ENCODE peak calls at places on chromosomes 4 and X, in five cellular contexts. B is A549, Z is HepG2, F is endothelial cell of umbilical vein, W is GM12878. Y is an unnamed sample.
A peak's percentile ranks its signal among the peaks of the same experiment; 100 is the strongest.

GRCh38 chrX:112678831-112679230 is 907 bp downstream of the LHFPL1 start:
- DNase-seq in B (no peak), Z (no peak), F (no peak), W (no peak), Y (no peak)

GRCh38 chr4:17064959-17065358 is 166.5 kb upstream of the LDB2 start:
- DNase-seq in B (no peak), Z (no peak), F (no peak), W (no peak), Y (no peak)

GRCh38 chr4:156197216-156197615 is 243.6 kb upstream of the CTSO start:
- DNase-seq in B (no peak), Z (no peak), F (no peak), W (no peak), Y (no peak)

GRCh38 chr4:26729547-26729946 is 131.1 kb upstream of the STIM2 start:
- DNase-seq in B (no peak), Z (no peak), F (no peak), W (no peak), Y (no peak)

GRCh38 chr4:80731436-80731835 is 299.1 kb upstream of the BMP3 start:
- DNase-seq in B (no peak), Z (no peak), F (no peak), W (no peak), Y (no peak)

GRCh38 chr4:3041192-3042142 is 32.9 kb downstream of the HTT-AS start:
- DNase-seq in B (no peak), Z (peak; percentile 55), F (peak; percentile 44), W (no peak), Y (peak; percentile 91)

GRCh38 chrX:112555831-112556230 is 123.9 kb downstream of the LHFPL1 start:
- DNase-seq in B (no peak), Z (no peak), F (no peak), W (no peak), Y (no peak)

GRCh38 chr4:154744341-154744948 is 645 bp downstream of the LRAT start:
- DNase-seq in B (no peak), Z (no peak), F (no peak), W (no peak), Y (no peak)

GRCh38 chr4:72467633-72468032 is 101.4 kb downstream of the ADAMTS3 start:
- DNase-seq in B (no peak), Z (no peak), F (no peak), W (no peak), Y (no peak)

GRCh38 chr4:72471816-72472215 is 97.2 kb downstream of the ADAMTS3 start:
- DNase-seq in B (no peak), Z (no peak), F (no peak), W (no peak), Y (no peak)

GRCh38 chr4:72463724-72464123 is 105.3 kb downstream of the ADAMTS3 start:
- DNase-seq in B (no peak), Z (no peak), F (no peak), W (no peak), Y (no peak)

GRCh38 chr4:72473434-72473900 is 95.6 kb downstream of the ADAMTS3 start:
- DNase-seq in B (no peak), Z (no peak), F (no peak), W (no peak), Y (peak; percentile 1)

GRCh38 chr4:72468904-72469502 is 100.0 kb downstream of the ADAMTS3 start:
- DNase-seq in B (peak; percentile 0), Z (peak; percentile 17), F (peak; percentile 46), W (no peak), Y (peak; percentile 20)
- TF ChIP-seq CTCF in B (peak; percentile 34), Z (peak; percentile 27), F (no peak), W (no peak), Y (no peak)

GRCh38 chr4:41212221-41213203 is 1.8 kb downstream of the APBB2 start:
- DNase-seq in B (peak; percentile 62), Z (peak; percentile 64), F (peak; percentile 86), W (peak; percentile 70), Y (peak; percentile 79)

GRCh38 chr4:41213563-41214157 is 682 bp downstream of the APBB2 start:
- DNase-seq in B (peak; percentile 21), Z (no peak), F (peak; percentile 37), W (no peak), Y (no peak)

GRCh38 chr4:41215155-41215554 is 813 bp upstream of the APBB2 start:
- DNase-seq in B (no peak), Z (no peak), F (peak; percentile 39), W (no peak), Y (peak; percentile 13)

GRCh38 chr4:41215969-41216293 is 1.6 kb upstream of the APBB2 start:
- DNase-seq in B (no peak), Z (no peak), F (peak; percentile 52), W (no peak), Y (no peak)

GRCh38 chr4:41214158-41215146 is at the start of gene APBB2:
- DNase-seq in B (peak; percentile 86), Z (peak; percentile 94), F (peak; percentile 98), W (peak; percentile 49), Y (peak; percentile 97)
- TF ChIP-seq POLR2A in B (peak; percentile 76), Z (peak; percentile 82), F (peak; percentile 93), W (peak; percentile 79), Y (peak; percentile 25)

GRCh38 chrX:69027181-69028005 is 137.9 kb downstream of the PJA1 start:
- DNase-seq in B (no peak), Z (no peak), F (peak; percentile 55), W (no peak), Y (no peak)

GRCh38 chrX:69025802-69026301 is 139.4 kb downstream of the PJA1 start:
- DNase-seq in B (no peak), Z (no peak), F (no peak), W (no peak), Y (peak; percentile 47)

GRCh38 chrX:69022430-69022829 is 142.8 kb downstream of the PJA1 start:
- DNase-seq in B (no peak), Z (no peak), F (no peak), W (no peak), Y (no peak)

GRCh38 chrX:69024287-69024686 is 141.0 kb downstream of the PJA1 start:
- DNase-seq in B (no peak), Z (no peak), F (no peak), W (no peak), Y (no peak)

DNA sequence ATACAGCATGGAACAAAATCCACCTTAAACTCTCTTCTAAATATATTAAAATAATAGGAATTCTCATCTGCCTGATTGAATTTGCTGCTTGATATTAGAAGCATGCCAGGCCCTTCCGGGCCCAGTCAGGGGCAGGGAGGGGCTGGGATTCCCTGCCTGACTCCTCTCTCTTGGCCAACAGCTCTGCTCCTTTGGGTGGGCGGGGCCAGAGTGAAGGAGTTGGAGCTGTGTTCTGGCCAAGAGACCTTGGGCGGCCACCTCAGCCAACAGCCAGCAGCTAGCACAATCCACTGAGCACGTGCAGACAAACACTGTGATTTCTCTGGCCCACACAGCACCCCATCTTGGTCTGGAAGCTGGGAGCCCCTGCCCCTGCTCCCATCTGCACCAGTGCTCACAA is 140.3 kb downstream of the PJA1 start:
- DNase-seq in B (no peak), Z (no peak), F (no peak), W (no peak), Y (no peak)
- TF ChIP-seq MYC in B (no peak), Z (no peak), F (no peak), W (no peak), Y (no peak)

DNA sequence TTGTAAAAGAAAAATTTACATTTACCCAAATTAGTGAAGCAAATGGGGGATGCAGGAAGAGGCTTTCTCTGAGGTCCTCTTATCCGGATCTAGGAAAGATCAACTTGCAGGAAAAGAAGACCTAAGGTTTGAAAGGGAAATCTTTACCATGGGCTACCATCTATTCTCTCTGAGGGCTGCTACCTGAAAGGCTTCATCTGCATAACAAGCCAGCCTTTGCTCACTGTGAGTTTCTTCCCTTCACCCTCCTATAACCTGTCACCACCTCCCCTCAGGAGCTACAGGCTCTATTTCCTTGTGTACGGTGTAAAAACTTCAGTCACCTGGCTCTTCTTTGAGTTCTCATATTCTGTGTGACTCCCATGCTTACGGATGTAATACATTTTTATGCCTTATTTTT is 118.6 kb upstream of the BEND4 start:
- DNase-seq in B (no peak), Z (no peak), F (no peak), W (no peak), Y (no peak)
- TF ChIP-seq CTCF in B (no peak), Z (no peak), F (no peak), W (no peak), Y (no peak)

DNA sequence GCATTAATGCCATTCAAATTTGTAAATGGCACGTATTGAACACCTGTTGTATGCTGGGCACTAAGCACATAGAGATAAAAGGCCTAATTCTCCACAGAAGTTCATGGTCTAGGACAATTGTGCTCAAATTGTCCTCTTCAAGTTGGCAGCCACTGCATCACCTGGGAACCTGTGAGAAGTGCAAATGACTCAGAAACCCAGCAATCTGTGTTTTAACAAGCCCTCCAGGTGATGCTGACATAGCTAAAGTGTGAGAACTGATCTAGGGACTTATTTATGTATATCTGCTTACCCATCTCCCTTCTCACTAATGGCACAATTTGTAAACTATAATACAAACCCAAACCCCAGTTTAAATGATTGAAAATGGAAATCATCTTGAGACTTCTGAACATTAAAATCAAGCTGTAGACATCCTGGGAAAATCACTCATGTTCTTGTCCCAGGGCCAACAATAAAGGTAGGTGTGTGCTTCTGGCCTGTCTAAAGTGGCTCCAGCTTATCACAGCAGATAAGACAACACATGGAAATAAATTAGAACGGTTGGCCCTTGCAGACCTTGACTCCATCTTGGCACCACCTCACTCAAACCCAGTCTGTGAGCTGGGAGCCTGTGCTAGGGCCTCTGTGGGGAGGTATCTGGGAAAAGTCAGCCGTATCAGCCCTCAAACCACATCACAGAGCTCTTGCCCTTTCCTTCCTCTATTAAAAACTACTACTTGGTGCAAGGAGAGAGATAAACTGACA is 46.8 kb downstream of the UCHL1 start:
- DNase-seq in B (no peak), Z (no peak), F (no peak), W (no peak), Y (no peak)
- TF ChIP-seq POLR2A in B (no peak), Z (no peak), F (no peak), W (no peak), Y (no peak)